ENCODE peak calls at places on chromosome 22, in seven cellular contexts. I, Z, D, N, Y, A and J are unnamed samples.

GRCh38 chr22:49530671-49531532 is 296.8 kb downstream of the BRD1 start:
- DNase-seq in N (no peak), Z (no peak), D (no peak), I (no peak), A (no peak), Y (no peak), J (no peak)

GRCh38 chr22:47116426-47117341 is 354.2 kb downstream of the TBC1D22A start:
- DNase-seq in I (no peak), D (no peak), N (no peak), A (no peak), Z (no peak), Y (no peak), J (peak)

GRCh38 chr22:33512961-33513360 is 407.3 kb downstream of the LARGE1 start:
- DNase-seq in Z (no peak), A (no peak), D (no peak), N (no peak), Y (no peak), I (no peak), J (no peak)

GRCh38 chr22:22465094-22465602 is 43.4 kb downstream of the ZNF280B start:
- DNase-seq in A (no peak), D (no peak), I (no peak), Z (no peak), Y (no peak), N (no peak), J (no peak)

GRCh38 chr22:43521716-43522115 is 109.9 kb downstream of the MPPED1 start:
- DNase-seq in N (no peak), I (no peak), D (no peak), Y (no peak), Z (no peak), A (peak), J (no peak)

GRCh38 chr22:45341503-45341902 is 31.8 kb downstream of the FAM118A start:
- DNase-seq in Z (no peak), D (peak), I (no peak), A (no peak), N (no peak), Y (no peak), J (no peak)

GRCh38 chr22:27283714-27284113 is 517.8 kb downstream of the MN1 start:
- DNase-seq in D (no peak), A (no peak), N (no peak), Z (no peak), I (no peak), Y (no peak), J (no peak)

GRCh38 chr22:40525250-40525884 is 111.2 kb downstream of the MRTFA start:
- DNase-seq in Y (peak), A (no peak), D (peak), N (peak), I (no peak), Z (no peak), J (no peak)

GRCh38 chr22:20204281-20204680 is 53.4 kb upstream of the CCDC188 start:
- DNase-seq in Z (no peak), A (no peak), I (no peak), D (no peak), Y (no peak), N (no peak), J (no peak)

GRCh38 chr22:38882972-38883622 is 11.1 kb upstream of the CBX6 start:
- DNase-seq in Y (no peak), Z (no peak), I (no peak), N (no peak), A (no peak), D (no peak), J (no peak)

GRCh38 chr22:41469218-41469851 is 418 bp downstream of the ACO2 start:
- DNase-seq in A (peak), Y (peak), D (no peak), I (no peak), Z (no peak), N (no peak), J (no peak)

GRCh38 chr22:27377501-27377900 is 424.1 kb downstream of the MN1 start:
- DNase-seq in I (no peak), A (no peak), Y (no peak), Z (no peak), N (no peak), D (no peak), J (no peak)

GRCh38 chr22:17077255-17077654 is 7.5 kb upstream of the IL17RA start:
- DNase-seq in I (no peak), D (no peak), A (peak), Y (no peak), N (no peak), Z (no peak), J (no peak)

GRCh38 chr22:25475554-25476022 is 88.9 kb upstream of the GRK3 start:
- DNase-seq in N (no peak), Y (no peak), A (peak), Z (no peak), I (peak), D (no peak), J (no peak)

GRCh38 chr22:41052661-41053490 is 39.5 kb upstream of the EP300 start:
- DNase-seq in A (peak), I (no peak), D (no peak), N (no peak), Z (no peak), Y (no peak), J (no peak)

GRCh38 chr22:43897751-43898261 is 6.0 kb upstream of the PNPLA5 start:
- DNase-seq in A (peak), N (no peak), D (no peak), I (peak), Y (no peak), Z (no peak), J (no peak)

GRCh38 chr22:38098410-38099249 is 11.9 kb downstream of the BAIAP2L2 start:
- DNase-seq in Z (no peak), N (no peak), D (no peak), Y (no peak), I (no peak), A (peak), J (no peak)